ENCODE peak calls at places on chromosomes 16 and 17, in four cellular contexts. C is keratinocyte, F is cardiac muscle cell, O is neural progenitor cell. Q is an unnamed sample. For H3K4me1, the result is how much of the 10 kb centered on the place peaks cover.

GRCh38 chr16:80852261-80852872 is 48.0 kb upstream of the CDYL2 start:
- DNase-seq in C (no peak), F (peak), O (peak), Q (peak)

GRCh38 chr17:80991645-80992076 is at the start of gene CHMP6:
- DNase-seq in C (no peak), F (peak), O (peak), Q (peak)

GRCh38 chr16:62545039-62545438 is 508.8 kb upstream of the CDH8 start:
- DNase-seq in C (no peak), F (no peak), O (no peak), Q (no peak)

GRCh38 chr16:17939052-17939673 is 397.4 kb downstream of the NPIPA8 start:
- DNase-seq in C (no peak), F (no peak), O (no peak), Q (no peak)

GRCh38 chr17:69828087-69828486 is 246.9 kb upstream of the KCNJ16 start:
- DNase-seq in C (no peak), F (peak), O (no peak), Q (no peak)

GRCh38 chr17:306116-306515 is 46.5 kb downstream of the RPH3AL start:
- DNase-seq in C (no peak), F (no peak), O (no peak), Q (no peak)

GRCh38 chr16:66690106-66690847 is 6.3 kb downstream of the CMTM4 start:
- DNase-seq in C (no peak), F (no peak), O (no peak), Q (no peak)

GRCh38 chr17:74446551-74447500 is 14.9 kb downstream of the GPRC5C start:
- DNase-seq in C (no peak), F (peak), O (no peak), Q (no peak)

GRCh38 chr17:75340636-75341035 is 51.4 kb upstream of the SLC25A19 start:
- DNase-seq in C (no peak), F (no peak), O (no peak), Q (no peak)

GRCh38 chr16:77344306-77344705 is 90.5 kb downstream of the ADAMTS18 start:
- DNase-seq in C (no peak), F (no peak), O (no peak), Q (no peak)

GRCh38 chr17:74569392-74570003 is 2.2 kb upstream of the CD300H start:
- DNase-seq in C (peak), F (peak), O (no peak), Q (peak)

GRCh38 chr16:85395913-85396878 is 216.9 kb upstream of the GSE1 start:
- DNase-seq in C (no peak), F (peak), O (no peak), Q (peak)

GRCh38 chr17:39705786-39706348 is 6.0 kb downstream of the ERBB2 start:
- DNase-seq in C (no peak), F (no peak), O (no peak), Q (no peak)

GRCh38 chr17:72255481-72255880 is 134.7 kb downstream of the SOX9 start:
- DNase-seq in C (no peak), F (no peak), O (no peak), Q (peak)

GRCh38 chr16:17328971-17329370 is 141.8 kb downstream of the XYLT1 start:
- DNase-seq in C (no peak), F (peak), O (no peak), Q (no peak)

GRCh38 chr17:65297384-65297783 is 160.2 kb downstream of the RGS9 start:
- DNase-seq in C (no peak), F (peak), O (no peak), Q (peak)

GRCh38 chr16:59964232-59964924 is 1230.3 kb upstream of the GOT2 start:
- DNase-seq in C (no peak), F (no peak), O (no peak), Q (no peak)

GRCh38 chr16:48081656-48082055 is 74.1 kb downstream of the ABCC12 start:
- DNase-seq in C (no peak), F (peak), O (no peak), Q (no peak)

GRCh38 chr16:11198817-11199216 is 57.2 kb downstream of the SOCS1 start:
- DNase-seq in C (no peak), F (no peak), O (no peak), Q (no peak)

DNA sequence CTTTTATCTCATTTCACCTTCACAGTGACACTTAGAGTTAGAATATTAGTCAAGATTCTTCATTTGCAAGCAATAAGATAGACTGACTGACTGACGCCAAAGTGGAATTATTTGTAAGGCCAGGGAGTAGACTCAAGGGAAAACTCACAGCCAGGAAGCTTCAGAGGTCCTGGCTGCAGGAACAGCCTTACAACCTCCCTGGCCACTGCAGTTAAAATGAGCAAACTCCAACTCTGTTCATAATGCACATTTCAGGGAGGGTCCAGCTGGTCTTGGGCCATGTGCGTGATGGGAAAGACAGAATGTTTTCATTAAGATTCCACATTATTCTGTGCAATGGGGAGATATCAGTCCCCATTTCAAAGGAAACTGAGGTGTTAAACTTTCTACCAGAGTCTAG is 9.9 kb downstream of the CAPNS2 start:
- DNase-seq in C (no peak), F (no peak), O (no peak), Q (no peak)
- H3K4me1 ChIP-seq in C (under half), F (under half), O (under half), Q (under half)

DNA sequence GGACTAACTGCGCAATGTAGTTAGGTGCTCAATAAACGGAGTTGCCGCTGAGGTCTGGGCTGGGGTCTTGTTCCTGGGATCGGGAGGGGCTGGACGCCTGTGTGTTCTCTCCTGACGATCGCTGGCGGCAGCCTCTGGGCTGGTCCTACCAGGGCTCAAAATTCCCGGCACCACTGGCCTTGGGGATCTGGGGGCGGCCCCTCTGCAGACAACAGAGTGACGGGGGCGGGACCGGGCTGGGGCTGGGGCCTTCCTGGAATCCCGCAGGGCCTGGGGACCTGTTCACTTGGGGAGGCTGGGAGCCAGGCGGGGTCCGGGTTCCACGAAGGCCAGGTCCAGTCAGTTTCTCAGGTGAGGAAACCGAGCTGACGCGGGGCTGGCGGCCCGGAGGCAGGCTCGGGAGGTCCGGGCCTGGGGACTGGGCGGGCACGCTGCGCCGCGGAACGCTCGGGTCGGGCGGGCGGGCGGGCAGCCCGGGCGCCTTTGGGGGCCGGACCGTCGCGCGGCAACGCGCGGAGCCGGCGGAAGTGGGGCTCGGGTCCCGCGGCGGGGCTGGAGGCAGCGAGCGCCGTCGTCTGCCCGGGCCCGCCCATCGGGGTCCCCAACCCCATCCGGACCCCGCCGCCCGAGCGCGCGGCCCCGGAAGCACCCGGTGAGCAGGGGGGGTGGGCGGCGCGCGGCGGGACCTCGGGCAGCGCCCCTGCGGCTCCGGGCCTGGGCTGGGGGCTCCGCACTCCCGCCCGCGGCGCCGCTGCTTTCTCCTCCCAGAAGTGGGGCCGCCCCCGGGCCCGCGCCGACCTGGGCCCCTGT is at the start of gene PIGQ:
- DNase-seq in C (no peak), F (peak), O (peak), Q (peak)
- H3K4me1 ChIP-seq in C (under half), F (under half), O (under half), Q (under half)

GRCh38 chr17:7582401-7583252 is 1.0 kb upstream of the MPDU1 start:
- DNase-seq in C (no peak), F (no peak), O (no peak), Q (no peak)
- H3K4me1 ChIP-seq in C (under half), F (under half), O (under half), Q (half or more)

GRCh38 chr17:45128331-45128730 is 4.0 kb downstream of the PLCD3 start:
- DNase-seq in C (no peak), F (no peak), O (no peak), Q (no peak)

GRCh38 chr17:45127209-45127582 is 5.1 kb downstream of the PLCD3 start:
- DNase-seq in C (no peak), F (no peak), O (no peak), Q (no peak)

GRCh38 chr17:45129426-45129939 is 2.8 kb downstream of the PLCD3 start:
- DNase-seq in C (no peak), F (no peak), O (peak), Q (no peak)

GRCh38 chr17:45128989-45129388 is 3.3 kb downstream of the PLCD3 start:
- DNase-seq in C (no peak), F (no peak), O (no peak), Q (no peak)

GRCh38 chr17:45127583-45128300 is 4.6 kb downstream of the PLCD3 start:
- DNase-seq in C (no peak), F (peak), O (peak), Q (no peak)
- H3K4me1 ChIP-seq in C (half or more), F (under half), O (under half), Q (under half)

DNA sequence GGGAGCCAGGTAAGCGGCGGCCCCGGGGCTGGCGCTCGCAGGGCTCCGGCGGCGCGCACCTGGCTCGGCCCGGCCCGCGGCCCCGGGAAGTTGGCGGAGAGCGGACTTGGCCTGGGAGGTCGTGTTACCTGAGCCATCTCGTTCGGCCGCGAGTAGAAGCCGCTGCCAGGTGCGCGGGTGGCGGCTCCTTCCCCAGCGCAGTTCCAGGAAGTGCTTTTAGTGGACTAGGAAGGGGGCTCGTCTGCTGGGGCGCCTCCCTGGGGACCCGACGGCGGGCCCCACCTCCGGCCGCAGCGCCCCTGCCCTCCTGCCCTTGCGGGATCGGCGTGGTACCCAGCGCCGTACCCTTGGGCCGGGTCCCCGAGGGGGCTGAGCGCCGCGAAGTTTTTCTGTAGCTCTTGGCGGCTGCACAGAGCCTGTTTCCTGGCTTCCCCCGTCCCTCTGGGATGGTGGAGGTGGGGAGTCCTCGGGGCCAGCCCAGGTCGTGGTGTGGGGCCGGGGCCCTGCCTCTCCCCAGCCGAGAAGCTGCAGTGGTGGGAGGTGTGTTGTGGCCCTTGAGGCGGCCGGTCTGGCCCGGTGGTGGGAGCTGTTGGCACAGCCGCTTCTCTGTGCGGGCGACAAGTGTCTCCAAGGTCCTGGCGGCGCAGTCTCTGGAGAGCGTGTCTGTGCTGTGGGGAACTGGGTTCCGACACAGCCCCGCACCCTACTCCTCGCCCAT is 96.9 kb downstream of the RAB11FIP4 start:
- DNase-seq in C (no peak), F (no peak), O (peak), Q (no peak)
- H3K4me1 ChIP-seq in C (half or more), F (under half), O (under half), Q (under half)

GRCh38 chr17:73363788-73364522 is 52.2 kb upstream of the CDC42EP4 start:
- DNase-seq in C (no peak), F (no peak), O (peak), Q (no peak)
- H3K4me1 ChIP-seq in C (under half), F (under half), O (half or more), Q (under half)

GRCh38 chr17:3004150-3004801 is 59.1 kb downstream of the OR1D5 start:
- DNase-seq in C (peak), F (peak), O (no peak), Q (peak)

GRCh38 chr17:3002538-3003301 is 60.7 kb downstream of the OR1D5 start:
- DNase-seq in C (no peak), F (no peak), O (no peak), Q (no peak)

GRCh38 chr17:3005696-3006095 is 57.7 kb downstream of the OR1D5 start:
- DNase-seq in C (no peak), F (no peak), O (no peak), Q (no peak)

GRCh38 chr17:3004925-3005324 is 58.5 kb downstream of the OR1D5 start:
- DNase-seq in C (no peak), F (no peak), O (no peak), Q (no peak)

DNA sequence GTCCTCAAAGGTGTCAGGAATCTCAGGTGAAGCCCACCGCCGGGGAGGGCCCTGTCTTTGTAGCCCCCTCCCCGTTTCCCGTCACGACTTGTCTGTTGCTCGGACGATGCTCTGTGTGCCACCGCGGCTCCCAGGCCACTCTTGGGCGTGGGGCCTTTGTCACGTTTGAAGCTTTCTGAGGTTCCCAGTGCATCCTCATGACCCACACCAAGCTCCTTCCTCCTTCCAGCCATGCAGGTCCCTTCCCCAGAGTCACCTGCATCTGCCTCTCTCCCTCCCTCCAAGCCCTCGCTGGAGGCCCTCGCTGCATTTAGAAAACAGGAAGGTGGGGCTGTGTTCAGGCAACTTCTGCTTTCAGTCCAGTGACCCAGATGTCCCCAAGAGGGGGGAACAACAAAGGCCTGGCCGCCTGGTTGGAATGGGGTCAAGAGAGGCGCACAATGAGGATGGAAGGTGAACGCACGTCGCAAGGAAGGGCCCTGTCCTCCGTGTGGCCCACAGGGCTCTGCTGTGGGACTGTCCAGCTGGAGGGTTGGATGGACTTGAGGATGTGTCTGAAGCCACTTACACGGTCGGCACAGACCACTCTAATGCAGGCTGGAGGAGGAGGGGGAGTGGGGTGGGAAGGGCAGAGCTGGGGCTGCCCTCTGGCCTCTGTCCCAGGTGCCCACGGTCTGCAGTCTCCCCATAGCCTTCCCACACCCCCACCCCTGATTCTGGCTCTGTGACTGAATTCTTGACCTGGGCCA is 59.8 kb downstream of the OR1D5 start:
- DNase-seq in C (no peak), F (no peak), O (no peak), Q (no peak)
- H3K4me1 ChIP-seq in C (under half), F (under half), O (under half), Q (under half)

GRCh38 chr17:42133461-42134041 is 10.9 kb downstream of the HSPB9 start:
- DNase-seq in C (no peak), F (no peak), O (no peak), Q (no peak)

GRCh38 chr17:42135151-42135550 is 12.5 kb downstream of the HSPB9 start:
- DNase-seq in C (no peak), F (no peak), O (no peak), Q (no peak)

GRCh38 chr17:42139093-42139492 is 15.7 kb downstream of the RAB5C start:
- DNase-seq in C (no peak), F (no peak), O (no peak), Q (no peak)

GRCh38 chr17:42135664-42136653 is 13.4 kb downstream of the HSPB9 start:
- DNase-seq in C (no peak), F (peak), O (no peak), Q (peak)

GRCh38 chr17:42136654-42137051 is 14.0 kb downstream of the HSPB9 start:
- DNase-seq in C (no peak), F (no peak), O (no peak), Q (no peak)
- H3K4me1 ChIP-seq in C (under half), F (under half), O (under half), Q (under half)

DNA sequence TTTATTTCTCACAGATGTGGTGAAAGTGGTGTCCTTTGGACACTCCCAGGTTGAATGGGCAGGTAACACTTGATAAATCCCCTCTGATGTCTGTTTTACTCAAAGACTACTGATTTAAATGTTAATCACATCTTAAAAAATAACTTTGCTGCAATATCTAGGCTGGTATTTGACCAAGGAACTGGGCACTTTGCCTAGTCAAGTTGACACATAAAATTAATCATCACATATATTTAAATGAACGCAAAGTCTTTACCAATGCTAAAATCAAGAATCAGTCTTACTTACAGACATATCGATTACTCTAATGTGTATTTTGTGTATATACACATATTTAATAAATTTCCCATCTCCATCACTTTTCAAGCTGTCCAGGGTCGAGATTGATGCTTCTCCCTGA is 7.0 kb downstream of the MT2A start:
- DNase-seq in C (no peak), F (peak), O (no peak), Q (no peak)
- H3K4me1 ChIP-seq in C (half or more), F (under half), O (under half), Q (under half)